ENCODE peak calls at places on chromosomes 11 and 22, in six cellular contexts. S, B, D, J, X and C are unnamed samples. For H3K9me3, the result is how much of the 10 kb centered on the place peaks cover.

GRCh38 chr11:44865866-44866272 is 84.8 kb downstream of the TP53I11 start:
- DNase-seq in S (peak), B (no peak), D (peak), J (no peak), X (peak), C (peak)

GRCh38 chr11:133467686-133468085 is 64.6 kb downstream of the OPCML start:
- DNase-seq in S (no peak), B (no peak), D (no peak), J (no peak), X (no peak), C (no peak)

GRCh38 chr11:75850787-75851186 is 35.8 kb downstream of the UVRAG start:
- DNase-seq in S (no peak), B (no peak), D (no peak), J (no peak), X (no peak), C (no peak)

GRCh38 chr11:16925495-16926065 is 88.6 kb downstream of the PLEKHA7 start:
- DNase-seq in S (no peak), B (peak), D (peak), J (no peak), X (peak), C (peak)

GRCh38 chr11:121086866-121087265 is 14.2 kb upstream of the TECTA start:
- DNase-seq in S (no peak), B (no peak), D (no peak), J (no peak), X (no peak), C (no peak)

GRCh38 chr11:118202599-118203422 is 22.0 kb downstream of the JAML start:
- DNase-seq in S (peak), B (no peak), D (no peak), J (no peak), X (no peak), C (no peak)

GRCh38 chr11:8261921-8262551 is 1.6 kb downstream of the LMO1 start:
- DNase-seq in S (peak), B (no peak), D (no peak), J (peak), X (peak), C (no peak)

GRCh38 chr11:118672865-118673264 is 6.6 kb downstream of the TREH start:
- DNase-seq in S (no peak), B (no peak), D (no peak), J (no peak), X (no peak), C (no peak)

GRCh38 chr22:46094676-46095075 is 55.6 kb upstream of the PPARA start:
- DNase-seq in S (no peak), B (no peak), D (no peak), J (no peak), X (no peak), C (no peak)

GRCh38 chr11:61174949-61175348 is 13.7 kb upstream of the VPS37C start:
- DNase-seq in S (peak), B (no peak), D (no peak), J (no peak), X (peak), C (no peak)

GRCh38 chr11:3103076-3103475 is 45.9 kb upstream of the CARS1 start:
- DNase-seq in S (peak), B (no peak), D (no peak), J (peak), X (peak), C (no peak)

DNA sequence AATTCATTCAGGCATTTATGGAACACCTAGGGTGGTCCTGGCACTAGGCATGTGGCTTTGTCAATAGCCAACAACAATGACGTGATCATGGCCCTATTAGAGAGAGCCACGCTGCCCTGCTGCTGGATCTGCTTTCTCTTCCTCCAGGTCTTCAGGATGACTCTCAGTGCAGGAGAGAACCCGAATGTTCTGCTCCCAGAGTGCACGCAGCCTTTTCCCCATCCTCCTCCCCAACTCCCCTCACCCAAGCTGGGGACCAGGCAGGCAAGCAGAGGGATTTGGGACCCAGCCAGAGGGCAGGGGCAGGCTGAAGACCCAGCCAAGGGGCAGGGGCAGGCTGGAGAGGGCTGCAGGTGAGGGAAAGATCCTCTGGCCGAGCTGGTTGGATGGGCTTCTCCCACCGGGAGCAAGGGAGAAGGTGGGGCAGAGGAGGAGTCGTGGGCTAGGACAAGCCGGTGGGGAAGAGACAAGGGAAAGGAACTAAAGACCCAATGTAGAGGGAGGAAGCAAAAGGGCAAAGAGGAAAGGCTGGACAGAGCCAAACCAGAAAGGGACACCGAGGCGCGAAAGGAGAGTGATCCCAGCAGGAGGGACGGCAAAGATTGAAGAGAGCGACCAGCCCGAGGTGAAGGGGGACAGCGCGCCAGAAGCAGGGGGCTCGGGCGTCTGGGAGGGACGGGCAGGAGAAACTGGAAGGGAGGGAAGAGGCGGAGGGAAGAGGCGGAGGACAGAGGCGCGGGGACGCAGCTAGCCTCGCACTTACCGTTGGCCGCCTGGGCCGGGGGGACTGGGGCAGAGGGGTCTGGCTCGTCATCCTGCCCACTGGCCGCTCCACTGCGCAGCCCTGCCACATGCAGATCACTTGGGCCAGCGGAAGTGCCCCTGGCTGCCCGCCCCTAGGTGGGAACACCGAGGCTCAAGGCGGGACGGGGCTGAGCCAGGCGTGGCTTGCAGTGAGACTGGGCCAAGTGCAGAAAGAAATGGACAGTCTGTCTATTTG is at the start of gene KCTD14:
- DNase-seq in S (peak), B (no peak), D (peak), J (no peak), X (peak), C (peak)
- TF ChIP-seq POLR2AphosphoS5 in S (no peak), B (peak), D (peak), J (no peak), X (no peak), C (peak)

DNA sequence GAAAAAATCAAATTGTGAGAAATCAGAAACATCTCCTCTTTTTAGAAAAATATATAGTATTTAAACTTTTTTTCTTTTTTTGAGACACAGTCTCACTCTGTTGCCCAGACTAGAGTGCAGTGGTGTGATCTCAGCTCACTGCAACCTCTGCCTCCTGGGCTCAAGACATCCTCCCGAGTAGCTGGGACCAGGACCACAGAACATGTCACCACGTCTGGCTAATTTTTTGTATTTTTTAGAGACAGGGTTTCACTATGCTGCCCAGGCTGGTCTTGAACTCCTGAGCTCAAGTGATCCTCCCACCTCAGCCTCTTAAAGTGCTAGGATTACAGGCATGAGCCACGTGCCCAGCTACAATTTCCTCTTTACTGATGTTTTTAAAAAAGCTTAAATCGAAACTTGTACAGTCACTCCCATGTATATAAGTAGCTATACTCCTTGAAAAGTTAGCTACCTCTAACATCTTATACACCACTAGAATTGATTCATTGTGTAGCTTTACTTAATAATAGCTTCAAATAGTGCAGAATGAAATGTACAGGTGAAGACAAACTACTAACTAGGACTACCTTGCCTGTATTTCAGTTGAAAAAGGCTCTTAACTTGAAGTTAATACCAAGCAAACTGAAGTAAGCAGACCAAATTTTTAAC is 10.3 kb downstream of the EIF4G2 start:
- DNase-seq in S (no peak), B (no peak), D (no peak), J (no peak), X (no peak), C (no peak)
- TF ChIP-seq POLR2A in S (no peak), B (no peak), D (no peak), J (no peak), X (no peak), C (no peak)

GRCh38 chr22:47884200-47884599 is 1121.8 kb downstream of the TBC1D22A start:
- DNase-seq in S (no peak), B (no peak), D (no peak), J (no peak), X (no peak), C (no peak)
- H3K9me3 ChIP-seq in S (under half), B (under half), D (under half), J (under half), X (under half), C (under half)

GRCh38 chr11:123056835-123057491 is 5.0 kb downstream of the HSPA8 start:
- DNase-seq in S (no peak), B (no peak), D (no peak), J (no peak), X (no peak), C (no peak)

GRCh38 chr11:123057604-123058305 is 4.2 kb downstream of the HSPA8 start:
- DNase-seq in S (no peak), B (no peak), D (no peak), J (no peak), X (no peak), C (no peak)

GRCh38 chr11:123055132-123055924 is 6.6 kb downstream of the HSPA8 start:
- DNase-seq in S (no peak), B (no peak), D (no peak), J (no peak), X (no peak), C (no peak)

GRCh38 chr11:123052884-123053721 is 8.8 kb downstream of the HSPA8 start:
- DNase-seq in S (no peak), B (no peak), D (no peak), J (no peak), X (no peak), C (no peak)

DNA sequence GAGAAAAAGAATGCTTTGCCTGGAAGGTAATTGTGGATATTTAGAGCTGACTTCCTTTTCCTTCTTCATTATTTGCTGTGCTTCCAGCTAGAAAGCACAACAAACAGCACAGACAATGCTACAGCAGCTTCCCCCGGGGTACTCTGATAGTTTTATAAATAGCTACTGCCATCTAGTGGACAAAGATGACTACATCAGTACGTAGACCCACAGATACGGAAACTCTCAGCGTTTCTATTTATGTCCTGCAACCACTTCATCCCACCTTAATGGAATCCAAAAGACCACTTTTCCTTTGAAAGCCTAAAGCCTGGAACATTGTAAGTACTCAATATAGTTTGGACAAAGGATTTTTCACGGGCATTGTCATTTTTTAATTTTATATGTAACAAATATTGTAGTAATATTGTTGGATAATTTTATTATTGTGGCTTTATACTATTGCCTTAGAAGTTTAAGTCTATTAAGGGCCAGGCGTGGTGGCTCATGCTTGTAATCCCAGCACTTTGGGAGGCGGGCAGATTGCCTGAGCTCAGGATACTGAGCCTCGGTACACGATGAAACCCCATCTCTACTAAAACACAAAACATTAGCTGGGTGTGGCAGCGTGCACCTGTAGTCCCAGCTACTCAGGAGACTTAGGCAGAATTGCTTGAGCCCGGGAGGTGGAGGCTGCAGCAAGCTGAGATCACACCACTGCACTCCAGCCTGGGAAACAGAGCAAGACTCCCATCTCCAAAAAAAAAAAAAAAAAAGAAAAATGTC is 7.5 kb downstream of the HSPA8 start:
- DNase-seq in S (no peak), B (peak), D (peak), J (no peak), X (no peak), C (no peak)
- TF ChIP-seq POLR2AphosphoS5 in S (no peak), B (peak), D (no peak), J (no peak), X (no peak), C (no peak)

GRCh38 chr11:128061321-128061871 is 526.0 kb downstream of the ETS1 start:
- DNase-seq in S (no peak), B (no peak), D (peak), J (no peak), X (no peak), C (no peak)
- TF ChIP-seq POLR2A in S (no peak), B (no peak), D (no peak), J (no peak), X (no peak), C (no peak)

DNA sequence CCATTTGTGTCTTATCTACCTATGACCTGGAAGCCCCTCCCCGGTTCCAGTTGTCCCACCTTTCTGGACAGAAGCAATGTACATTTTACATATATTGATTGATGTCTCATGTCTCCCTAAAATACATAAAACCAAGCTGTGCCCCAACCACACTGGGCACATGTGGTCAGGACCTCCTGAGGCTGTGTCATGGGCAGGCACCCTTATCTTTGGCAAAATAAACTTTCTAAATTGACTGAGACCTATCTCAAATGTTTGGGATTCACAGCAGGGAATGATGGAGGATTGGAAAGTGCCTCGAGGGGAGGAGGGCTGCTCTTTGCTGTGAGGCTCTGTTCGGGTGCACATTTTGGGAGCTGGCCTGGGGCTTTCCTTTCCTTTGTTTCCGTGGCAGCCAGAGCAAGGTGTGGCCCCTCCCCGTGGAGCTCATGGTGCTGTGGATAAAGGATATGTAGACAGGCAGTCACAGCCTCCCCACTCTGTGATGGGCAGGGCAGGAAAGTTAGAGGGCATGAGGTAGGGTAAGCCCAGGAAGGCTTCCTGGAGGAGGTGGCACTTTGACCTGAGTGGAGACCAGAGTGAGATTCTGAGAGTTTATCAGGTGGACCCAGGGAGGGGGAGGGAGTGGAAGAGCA is 615.6 kb downstream of the TBC1D22A start:
- DNase-seq in S (no peak), B (no peak), D (no peak), J (peak), X (peak), C (no peak)
- H3K9me3 ChIP-seq in S (under half), B (under half), D (under half), J (under half), X (under half), C (under half)

DNA sequence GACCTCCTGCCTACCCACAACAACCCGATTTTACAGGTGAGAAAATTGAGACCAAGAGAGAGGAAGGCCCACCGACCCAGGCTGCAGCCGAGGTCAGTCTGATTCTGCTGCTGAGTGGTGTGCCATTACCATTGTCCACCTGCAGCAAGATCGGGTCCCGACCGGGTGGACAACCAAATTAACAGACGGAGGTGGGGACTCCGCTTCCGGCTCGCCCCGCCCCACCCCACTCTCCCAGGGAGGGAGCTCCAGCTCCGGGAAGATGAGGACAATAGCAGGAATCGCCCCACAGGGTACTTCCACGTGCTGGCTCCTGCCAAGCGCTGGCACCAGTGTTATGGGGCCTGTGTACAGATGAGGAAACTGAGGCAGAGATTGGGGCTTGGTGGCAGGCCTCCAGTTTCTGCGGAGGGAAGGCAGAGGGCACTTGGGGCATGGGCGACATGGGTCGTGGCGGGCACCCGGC is 425 bp upstream of the KDELR3 start:
- DNase-seq in S (no peak), B (no peak), D (no peak), J (peak), X (no peak), C (peak)
- TF ChIP-seq POLR2AphosphoS5 in S (no peak), B (no peak), D (no peak), J (no peak), X (no peak), C (no peak)

DNA sequence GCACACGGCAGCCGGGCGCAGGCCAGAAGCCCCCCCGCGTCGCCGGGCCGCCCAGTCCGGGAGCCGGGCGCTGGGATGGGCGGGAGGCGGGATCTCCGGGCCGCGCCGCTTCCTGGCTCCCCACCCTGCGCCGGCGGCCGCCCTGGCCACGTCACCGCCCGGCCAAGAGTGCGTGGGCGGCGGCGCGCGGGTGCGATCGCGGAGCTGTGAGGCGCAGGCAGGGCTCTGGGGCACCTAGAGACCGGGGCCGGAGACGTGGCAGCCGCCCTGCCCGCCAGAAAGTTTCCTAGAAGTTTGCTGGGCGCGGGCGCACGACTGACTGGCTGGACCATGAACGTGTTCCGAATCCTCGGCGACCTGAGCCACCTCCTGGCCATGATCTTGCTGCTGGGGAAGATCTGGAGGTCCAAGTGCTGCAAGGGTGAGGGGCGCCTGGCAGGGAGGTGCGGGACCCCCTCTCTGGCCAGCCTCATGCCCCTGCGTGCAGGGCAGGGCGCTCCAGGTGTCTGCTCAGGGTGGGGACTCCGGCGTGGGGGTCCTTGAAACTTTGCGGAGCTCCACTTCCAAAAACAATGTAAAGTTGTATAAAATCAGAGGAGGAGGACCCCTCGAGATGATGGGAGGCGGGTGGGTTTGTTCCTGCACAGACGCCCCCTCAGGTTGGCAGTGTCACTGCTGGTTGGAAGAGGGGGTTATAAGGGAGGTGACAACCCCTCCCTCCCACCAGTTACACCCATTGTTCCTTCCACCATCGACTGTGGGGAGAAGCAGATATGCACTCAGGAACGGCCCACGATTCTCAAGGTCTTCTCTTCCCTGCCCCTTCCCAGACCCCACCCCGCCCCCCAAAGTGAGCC is at the start of gene KDELR3:
- DNase-seq in S (peak), B (peak), D (peak), J (peak), X (peak), C (peak)
- TF ChIP-seq POLR2A in S (no peak), B (peak), D (peak), J (no peak), X (no peak), C (no peak)

GRCh38 chr11:68694404-68695297 is 10.3 kb downstream of the GAL start:
- DNase-seq in S (no peak), B (no peak), D (no peak), J (no peak), X (no peak), C (no peak)
- H3K9me3 ChIP-seq in S (under half), B (under half), D (under half), J (under half), X (under half), C (under half)

GRCh38 chr11:57397394-57397990 is 7.0 kb upstream of the PRG2 start:
- DNase-seq in S (no peak), B (no peak), D (no peak), J (no peak), X (no peak), C (no peak)
- TF ChIP-seq POLR2AphosphoS5 in S (no peak), B (no peak), D (no peak), J (no peak), X (no peak), C (no peak)